ENCODE peak calls at places on chromosome 6, in five cellular contexts. V is pancreas; M is suprapubic skin; B is CD8-positive, alpha-beta T cell; D is mammary epithelial cell. N is an unnamed sample.

GRCh38 chr6:130362128-130362527 is 3.7 kb upstream of the TMEM200A start:
- DNase-seq in V (no peak), M (no peak), B (no peak), D (peak; percentile 16), N (no peak)

GRCh38 chr6:29748391-29749352 is 25.4 kb downstream of the HLA-F start:
- DNase-seq in V (peak; percentile 92), M (peak; percentile 95), B (peak; percentile 82), D (peak; percentile 91), N (peak; percentile 83)

GRCh38 chr6:55276745-55277627 is 50.3 kb upstream of the GFRAL start:
- DNase-seq in V (peak; percentile 14), M (no peak), B (no peak), D (peak; percentile 39), N (no peak)

GRCh38 chr6:143346004-143346403 is 104.5 kb downstream of the ADAT2 start:
- DNase-seq in V (no peak), M (no peak), B (no peak), D (no peak), N (no peak)

GRCh38 chr6:86586195-86586594 is 351.1 kb upstream of the HTR1E start:
- DNase-seq in V (no peak), M (no peak), B (no peak), D (no peak), N (no peak)

GRCh38 chr6:79157961-79158644 is 76.4 kb downstream of the HMGN3 start:
- DNase-seq in V (no peak), M (no peak), B (no peak), D (no peak), N (no peak)

GRCh38 chr6:67880939-67881705 is 754.0 kb upstream of the ADGRB3 start:
- DNase-seq in V (no peak), M (no peak), B (no peak), D (no peak), N (no peak)

GRCh38 chr6:154229796-154230195 is 126.8 kb downstream of the IPCEF1 start:
- DNase-seq in V (no peak), M (no peak), B (no peak), D (no peak), N (no peak)

GRCh38 chr6:127051571-127052260 is 66.8 kb upstream of the RSPO3 start:
- DNase-seq in V (no peak), M (no peak), B (no peak), D (peak; percentile 61), N (no peak)

GRCh38 chr6:32102255-32102654 is 6.9 kb downstream of the TNXB start:
- DNase-seq in V (no peak), M (no peak), B (no peak), D (no peak), N (no peak)

GRCh38 chr6:42783876-42784738 is 2.3 kb downstream of the BICRAL start:
- DNase-seq in V (no peak), M (no peak), B (no peak), D (no peak), N (no peak)
- H3K4me1 ChIP-seq in V (peaks cover 34% of the 10 kb centered on the region), M (peaks cover 63% of the 10 kb centered on the region), B (peaks cover 59% of the 10 kb centered on the region), D (peaks cover 6% of the 10 kb centered on the region), N (peaks cover 52% of the 10 kb centered on the region)

DNA sequence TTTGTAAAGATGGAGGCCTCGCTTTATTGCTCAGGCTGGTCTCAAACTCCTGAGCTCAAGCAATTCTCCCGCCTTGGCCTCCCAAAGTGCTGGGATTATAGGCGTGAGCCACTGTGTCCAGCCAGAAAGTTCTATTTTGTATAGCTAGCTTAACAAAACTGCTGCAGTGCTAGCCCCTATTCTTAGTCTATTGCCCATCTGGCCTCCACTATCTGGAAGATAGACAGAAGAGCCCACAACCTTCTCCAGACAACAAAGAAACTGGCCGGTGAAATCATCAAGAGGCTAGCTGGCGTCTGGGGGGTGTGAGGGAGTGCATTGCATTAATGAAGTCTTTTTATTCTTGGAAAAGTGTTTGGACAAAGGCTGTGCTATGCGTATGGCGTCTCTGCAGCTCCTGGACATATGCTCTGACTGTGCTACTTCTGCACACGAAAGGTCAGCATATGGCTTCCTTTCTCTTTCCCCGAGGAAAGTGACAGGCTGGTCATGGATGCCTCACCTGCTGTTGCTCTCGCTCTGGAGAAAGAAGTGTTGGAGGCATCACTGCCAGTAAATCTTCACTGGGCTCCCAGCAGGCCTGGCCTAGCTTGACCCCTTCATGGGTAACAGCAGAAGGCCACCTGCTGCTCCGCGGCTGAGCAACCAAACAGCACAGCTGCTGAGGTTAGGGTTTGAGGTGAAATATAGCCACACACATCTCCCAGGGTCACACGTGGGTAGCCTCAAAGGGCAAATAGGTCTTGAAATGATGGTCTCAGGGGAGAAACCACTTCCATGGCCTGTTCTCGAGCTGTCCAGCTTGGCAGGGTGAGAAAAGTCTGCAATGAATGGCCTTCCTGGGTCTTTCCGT is 95.1 kb upstream of the IYD start:
- DNase-seq in V (no peak), M (no peak), B (no peak), D (no peak), N (no peak)
- H3K27ac ChIP-seq in V (no peak overlapping the region), M (peak overlapping the region; percentile 78), B (no peak overlapping the region), D (peak overlapping the region; percentile 99), N (no peak overlapping the region)

DNA sequence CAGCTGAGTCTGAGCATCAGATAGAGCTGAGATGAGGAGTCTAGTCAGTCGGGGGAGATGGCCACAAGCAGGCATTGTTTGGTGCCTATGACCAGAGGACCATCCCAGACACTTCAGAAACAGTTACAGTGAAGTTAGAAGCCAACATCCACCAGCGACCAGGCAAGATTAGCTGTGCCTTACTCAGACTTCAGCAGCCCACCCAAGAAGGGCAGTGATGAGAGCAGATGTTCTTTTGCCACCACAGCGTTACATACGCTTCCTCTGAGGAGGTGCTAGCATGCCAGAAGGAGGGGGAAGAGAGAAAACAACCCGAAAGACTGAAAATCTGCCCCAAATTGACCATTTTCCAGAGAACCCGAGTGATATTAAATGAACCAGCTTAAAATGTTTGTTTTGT is 186.8 kb downstream of the PRL start:
- DNase-seq in V (no peak), M (no peak), B (no peak), D (no peak), N (no peak)
- H3K4me3 ChIP-seq in V (no peak overlapping the region), M (no peak overlapping the region), B (no peak overlapping the region), D (no peak overlapping the region), N (no peak overlapping the region)

DNA sequence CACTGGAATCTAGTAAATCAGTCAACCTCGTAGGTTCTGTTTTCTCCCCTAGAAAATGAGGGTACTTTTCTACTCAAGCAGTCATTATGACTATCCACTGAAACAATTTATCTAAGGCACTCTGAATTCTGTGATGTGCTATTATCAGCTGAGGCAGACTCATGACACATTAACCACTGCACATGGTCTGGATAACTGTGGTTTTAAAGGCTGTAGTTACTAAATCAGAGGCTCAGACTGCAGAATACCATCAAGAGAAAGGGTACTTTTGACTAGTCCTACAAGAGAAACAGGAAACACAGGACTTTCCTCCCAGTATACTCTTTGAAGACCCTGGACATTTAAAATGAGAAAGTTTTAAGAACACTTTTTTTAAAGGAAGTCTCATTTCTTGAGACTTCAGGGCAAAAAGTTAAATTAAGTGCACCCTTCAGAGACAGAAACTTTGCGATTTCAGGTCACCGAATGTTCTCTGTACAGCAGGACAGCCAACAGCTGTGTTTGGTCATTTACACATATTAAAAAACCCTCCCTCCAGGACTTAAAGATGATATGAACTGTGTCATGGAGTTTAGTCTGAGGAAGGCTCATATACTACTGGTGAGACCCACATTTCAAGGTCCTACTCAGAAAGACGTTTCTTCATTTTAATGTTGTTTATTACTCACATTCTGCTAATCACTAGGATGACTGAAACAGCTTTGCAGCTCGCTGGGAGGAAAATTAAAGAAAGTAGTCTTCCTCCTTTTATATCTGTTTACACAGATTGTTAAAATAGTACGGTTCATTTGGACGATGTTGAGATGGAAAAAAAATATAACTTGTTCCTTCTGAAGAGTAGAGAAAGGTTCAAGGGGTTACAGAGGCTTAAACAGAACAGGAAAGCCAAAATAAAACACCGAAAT is 19.9 kb downstream of the ATXN1 start:
- DNase-seq in V (no peak), M (no peak), B (no peak), D (peak; percentile 94), N (no peak)
- H3K4me1 ChIP-seq in V (peaks cover 23% of the 10 kb centered on the region), M (peaks cover 46% of the 10 kb centered on the region), B (peaks cover 4% of the 10 kb centered on the region), D (peaks cover 53% of the 10 kb centered on the region), N (peaks cover 33% of the 10 kb centered on the region)

GRCh38 chr6:7617954-7618764 is 28.2 kb downstream of the SNRNP48 start:
- DNase-seq in V (no peak), M (peak; percentile 91), B (no peak), D (peak; percentile 98), N (no peak)
- H3K27ac ChIP-seq in V (peak overlapping the region; percentile 31), M (peak overlapping the region; percentile 64), B (no peak overlapping the region), D (no peak overlapping the region), N (no peak overlapping the region)

DNA sequence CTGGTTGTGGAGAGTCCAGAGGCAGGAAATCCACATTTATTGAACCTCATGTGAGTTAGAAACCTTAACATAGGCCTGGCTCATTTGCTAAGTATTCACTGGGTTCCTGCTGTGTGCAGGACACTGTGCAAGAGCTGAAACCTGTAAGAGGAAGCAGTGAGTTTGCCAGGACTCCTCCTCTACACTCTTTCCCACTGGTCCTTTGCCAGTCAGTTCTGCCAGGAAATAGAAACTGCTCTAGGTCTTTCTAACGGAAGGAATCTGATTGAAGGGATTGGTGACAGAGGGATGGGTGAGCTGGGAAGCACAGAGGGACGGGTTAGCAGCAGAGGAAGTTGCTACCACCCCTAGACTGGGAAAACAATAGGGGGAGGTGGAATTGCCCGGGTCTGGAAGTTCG is 234.2 kb upstream of the ECI2 start:
- DNase-seq in V (no peak), M (no peak), B (no peak), D (peak; percentile 25), N (no peak)
- H3K4me3 ChIP-seq in V (no peak overlapping the region), M (no peak overlapping the region), B (no peak overlapping the region), D (no peak overlapping the region), N (no peak overlapping the region)

GRCh38 chr6:10599046-10599445 is 77.9 kb downstream of the GCNT2 start:
- DNase-seq in V (peak; percentile 77), M (no peak), B (no peak), D (no peak), N (no peak)
- H3K4me1 ChIP-seq in V (peaks cover 6% of the 10 kb centered on the region), M (no peaks in the 10 kb centered on the region), B (no peaks in the 10 kb centered on the region), D (no peaks in the 10 kb centered on the region), N (peaks cover 14% of the 10 kb centered on the region)

DNA sequence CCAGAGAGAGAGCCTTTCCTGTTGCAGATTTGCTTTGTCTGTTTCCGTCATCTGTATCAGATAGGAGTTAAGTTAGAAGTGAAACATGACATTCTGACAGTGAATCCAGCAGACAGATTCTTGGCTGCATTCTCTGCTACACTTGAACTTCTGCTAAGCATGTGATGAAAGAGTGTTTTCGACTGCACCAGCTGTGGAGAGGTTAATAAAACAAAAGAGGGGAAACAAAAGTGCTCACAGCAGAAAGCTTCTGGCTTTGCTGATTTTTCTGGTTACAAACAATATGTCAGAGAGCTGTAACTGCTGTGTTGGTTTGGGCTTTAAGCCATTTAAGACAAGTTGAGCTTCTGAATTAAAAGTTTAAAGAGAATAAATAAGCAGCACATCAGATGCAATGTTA is 104.7 kb downstream of the RPS12 start:
- DNase-seq in V (no peak), M (no peak), B (no peak), D (no peak), N (no peak)
- H3K27ac ChIP-seq in V (no peak overlapping the region), M (no peak overlapping the region), B (no peak overlapping the region), D (no peak overlapping the region), N (no peak overlapping the region)

N was measured in thoracic aorta.